ENCODE peak calls at places on chromosomes 1 and 21, in six cellular contexts. D, O, F, U, H and M are unnamed samples.

GRCh38 chr1:17831619-17832018 is 76.5 kb downstream of the ACTL8 start:
- DNase-seq in D (no peak), O (peak; percentile 16), F (no peak), U (peak; percentile 25), H (no peak), M (peak; percentile 36)

GRCh38 chr1:204448321-204448964 is 36.8 kb upstream of the PPP1R15B start:
- DNase-seq in D (no peak), O (no peak), F (no peak), U (peak; percentile 89), H (no peak), M (peak; percentile 78)

GRCh38 chr1:211920602-211921226 is 90.2 kb upstream of the LPGAT1 start:
- DNase-seq in D (no peak), O (no peak), F (no peak), U (no peak), H (no peak), M (no peak)

GRCh38 chr1:177302365-177303044 is 131.7 kb downstream of the BRINP2 start:
- DNase-seq in D (peak; percentile 77), O (no peak), F (peak; percentile 29), U (no peak), H (no peak), M (no peak)

GRCh38 chr1:116501041-116501869 is 69.6 kb downstream of the CD58 start:
- DNase-seq in D (no peak), O (no peak), F (no peak), U (no peak), H (no peak), M (no peak)

GRCh38 chr1:85578321-85579295 is 2.0 kb upstream of the CCN1 start:
- DNase-seq in D (no peak), O (no peak), F (no peak), U (no peak), H (no peak), M (no peak)

GRCh38 chr1:153557877-153558276 is 7.8 kb downstream of the S100A2 start:
- DNase-seq in D (no peak), O (no peak), F (no peak), U (no peak), H (no peak), M (no peak)

GRCh38 chr1:209879539-209879938 is 51.8 kb downstream of the UTP25 start:
- DNase-seq in D (no peak), O (no peak), F (no peak), U (no peak), H (no peak), M (peak; percentile 28)

GRCh38 chr1:26959722-26960624 is at the start of gene KDF1:
- DNase-seq in D (peak; percentile 24), O (no peak), F (peak; percentile 92), U (peak; percentile 87), H (peak; percentile 87), M (peak; percentile 87)

GRCh38 chr1:232327296-232327695 is 302.6 kb downstream of the SIPA1L2 start:
- DNase-seq in D (no peak), O (no peak), F (no peak), U (no peak), H (no peak), M (no peak)

GRCh38 chr1:208107817-208108608 is 136.2 kb downstream of the PLXNA2 start:
- DNase-seq in D (no peak), O (no peak), F (no peak), U (peak; percentile 92), H (no peak), M (peak; percentile 93)

GRCh38 chr21:41640756-41641509 is 125.9 kb downstream of the RIPK4 start:
- DNase-seq in D (no peak), O (no peak), F (no peak), U (peak; percentile 57), H (no peak), M (peak; percentile 26)

GRCh38 chr1:8836228-8836627 is 18.8 kb upstream of the RERE start:
- DNase-seq in D (no peak), O (no peak), F (no peak), U (no peak), H (no peak), M (no peak)

GRCh38 chr1:179046808-179047636 is 21.3 kb downstream of the FAM20B start:
- DNase-seq in D (no peak), O (no peak), F (no peak), U (no peak), H (no peak), M (no peak)

GRCh38 chr1:161989108-161989507 is 34.6 kb downstream of the OLFML2B start:
- DNase-seq in D (no peak), O (no peak), F (no peak), U (peak; percentile 18), H (no peak), M (no peak)
- TF ChIP-seq CTCF in D (no peak), O (no peak), F (no peak), U (no peak), H (no peak), M (no peak)

GRCh38 chr21:40556442-40556968 is 290.5 kb downstream of the DSCAM start:
- DNase-seq in D (no peak), O (no peak), F (no peak), U (no peak), H (no peak), M (no peak)

GRCh38 chr21:40553781-40554180 is 293.2 kb downstream of the DSCAM start:
- DNase-seq in D (no peak), O (no peak), F (no peak), U (no peak), H (no peak), M (no peak)

DNA sequence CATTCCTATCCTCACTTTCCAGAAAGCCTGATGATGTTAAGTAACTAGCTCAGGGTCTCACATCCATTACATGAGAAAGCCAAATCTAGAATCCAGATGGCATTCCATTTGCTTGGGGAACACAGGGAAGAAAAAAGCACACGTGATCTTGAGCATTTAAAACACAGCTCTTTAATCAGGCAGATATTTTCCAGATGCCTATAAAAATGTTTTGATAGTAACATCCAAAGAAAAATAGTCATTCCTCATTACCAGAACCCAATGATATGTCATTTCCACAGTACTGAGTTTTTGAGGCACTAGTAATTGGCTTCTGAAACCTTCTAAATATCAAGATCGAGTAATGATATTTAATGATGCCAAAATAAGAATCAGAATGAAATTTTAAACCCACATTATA is 291.8 kb downstream of the DSCAM start:
- DNase-seq in D (no peak), O (no peak), F (no peak), U (no peak), H (no peak), M (no peak)
- H3K27ac ChIP-seq in D (no peak overlapping the region), O (no peak overlapping the region), F (no peak overlapping the region), U (no peak overlapping the region), H (no peak overlapping the region), M (no peak overlapping the region)

DNA sequence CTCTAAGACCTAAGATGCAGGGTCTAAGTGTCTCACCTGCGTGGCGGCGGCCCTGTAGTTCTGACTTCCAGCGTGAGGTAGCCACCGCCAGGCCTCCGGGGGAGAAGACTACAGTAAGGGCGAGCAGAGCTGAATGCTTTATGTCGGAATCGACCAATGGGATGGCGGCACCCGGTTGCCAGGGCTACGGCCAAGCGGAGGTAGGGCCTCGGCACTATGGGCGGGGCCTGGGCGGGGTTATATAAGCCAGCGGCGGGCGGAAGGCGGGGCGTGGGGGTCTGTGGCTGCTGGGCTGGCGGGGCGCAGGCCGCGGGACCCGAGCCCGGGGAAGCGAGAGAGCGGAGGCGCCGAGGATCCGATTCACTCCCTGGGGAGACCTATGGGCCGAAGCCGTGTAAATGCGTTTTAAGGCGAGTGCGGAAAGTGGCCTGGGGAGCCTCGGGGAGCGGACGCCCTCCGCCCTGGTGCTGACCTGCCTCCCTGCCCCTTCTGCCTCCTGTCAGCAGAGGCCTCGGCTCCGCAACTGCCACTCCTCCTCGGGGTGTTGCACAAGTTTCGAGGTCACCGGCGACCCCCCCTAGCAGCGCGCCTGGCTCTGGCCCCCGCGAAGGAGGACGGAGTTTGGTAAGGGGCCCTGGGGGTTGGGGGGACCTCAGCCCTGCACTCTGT is at the start of gene AZIN2:
- DNase-seq in D (peak; percentile 97), O (peak; percentile 95), F (peak; percentile 97), U (peak; percentile 93), H (peak; percentile 98), M (peak; percentile 98)
- TF ChIP-seq CTCF in D (no peak), O (no peak), F (no peak), U (no peak), H (peak; percentile 32), M (no peak)

DNA sequence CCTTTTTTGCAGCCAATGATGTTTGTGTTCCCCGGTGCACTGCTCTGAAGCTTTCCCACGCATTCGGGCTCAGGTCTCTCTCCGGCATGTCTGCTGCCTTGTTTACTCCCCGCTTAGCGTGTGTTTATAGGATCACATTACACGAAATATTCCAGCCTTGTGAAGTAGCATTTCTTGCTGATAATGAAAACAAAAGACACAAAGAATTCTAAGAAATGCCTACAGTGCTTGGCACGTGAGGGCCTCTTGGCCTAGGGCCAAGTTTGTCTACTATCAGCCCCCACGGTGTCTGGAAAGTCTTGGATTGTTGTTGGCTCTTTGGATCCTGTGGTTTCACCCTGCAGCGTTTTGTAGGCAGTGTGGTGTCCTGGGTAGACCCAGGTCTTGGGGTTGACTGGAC is 11.2 kb upstream of the GSTM4 start:
- DNase-seq in D (no peak), O (no peak), F (no peak), U (no peak), H (no peak), M (no peak)
- H3K27ac ChIP-seq in D (no peak overlapping the region), O (no peak overlapping the region), F (no peak overlapping the region), U (no peak overlapping the region), H (no peak overlapping the region), M (no peak overlapping the region)

GRCh38 chr1:36539526-36539925 is 56.8 kb upstream of the CSF3R start:
- DNase-seq in D (no peak), O (peak; percentile 38), F (no peak), U (no peak), H (no peak), M (no peak)
- TF ChIP-seq CTCF in D (no peak), O (no peak), F (no peak), U (no peak), H (no peak), M (no peak)

GRCh38 chr1:156286061-156286460 is 1.9 kb downstream of the TMEM79 start:
- DNase-seq in D (no peak), O (no peak), F (no peak), U (no peak), H (no peak), M (no peak)

GRCh38 chr1:156285437-156285836 is 1.3 kb downstream of the TMEM79 start:
- DNase-seq in D (no peak), O (no peak), F (no peak), U (no peak), H (no peak), M (no peak)

GRCh38 chr1:156282479-156283222 is at the start of gene SMG5:
- DNase-seq in D (peak; percentile 98), O (peak; percentile 97), F (peak; percentile 98), U (peak; percentile 98), H (peak; percentile 97), M (peak; percentile 92)

GRCh38 chr1:156284112-156284511 is at the start of gene TMEM79:
- DNase-seq in D (no peak), O (no peak), F (no peak), U (peak; percentile 74), H (peak; percentile 67), M (peak; percentile 64)

DNA sequence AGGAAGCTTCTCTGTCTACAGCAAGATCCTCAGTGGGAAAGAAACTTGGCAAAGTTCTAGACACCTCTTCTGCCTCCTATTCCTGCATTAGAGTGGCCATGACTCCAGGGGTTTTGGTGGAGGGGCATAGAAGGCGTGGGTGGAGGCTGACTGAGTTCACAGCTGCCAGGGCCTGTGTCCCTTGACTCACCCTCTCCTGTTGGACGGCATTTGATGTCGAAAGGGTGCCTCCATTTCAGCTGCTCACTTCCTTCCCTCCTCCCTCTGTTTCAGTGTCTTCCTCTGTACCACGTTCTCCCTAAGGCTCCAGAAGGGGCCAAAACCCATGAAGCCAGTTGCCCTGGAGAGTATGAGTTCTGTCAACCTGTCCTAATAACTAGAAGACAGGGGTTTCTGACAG is 637 bp downstream of the TMEM79 start:
- DNase-seq in D (no peak), O (no peak), F (no peak), U (peak; percentile 69), H (no peak), M (no peak)
- H3K27ac ChIP-seq in D (no peak overlapping the region), O (no peak overlapping the region), F (no peak overlapping the region), U (peak overlapping the region; percentile 26), H (peak overlapping the region; percentile 93), M (peak overlapping the region; percentile 55)